ENCODE peak calls at places on chromosomes 12 and 14, in seven cellular contexts. V is astrocyte; E is psoas muscle; T is transverse colon; R is esophagus muscularis mucosa; N is tibial artery; M is CD4-positive, alpha-beta T cell. J is an unnamed sample.
A peak's percentile ranks its signal among the peaks of the same experiment; 100 is the strongest.

GRCh38 chr14:21049263-21049662 is 7.1 kb downstream of the RNASE7 start:
- DNase-seq in M (no peak), V (peak; percentile 73), T (no peak), E (no peak), N (no peak), R (no peak), J (no peak)

GRCh38 chr14:103618999-103619398 is 10.0 kb upstream of the KLC1 start:
- DNase-seq in N (no peak), V (peak; percentile 29), R (no peak), T (no peak), E (no peak), M (no peak), J (no peak)

GRCh38 chr14:85534914-85535313 is 5.0 kb downstream of the FLRT2 start:
- DNase-seq in M (no peak), N (no peak), E (no peak), R (no peak), T (no peak), V (no peak), J (peak; percentile 9)

GRCh38 chr14:93897476-93897845 is 29.7 kb upstream of the FAM181A start:
- DNase-seq in V (no peak), T (no peak), R (no peak), N (no peak), M (no peak), E (no peak), J (no peak)

GRCh38 chr14:101115652-101116051 is 212.1 kb upstream of the RTL1 start:
- DNase-seq in T (no peak), E (no peak), R (peak; percentile 66), M (no peak), V (no peak), N (no peak), J (no peak)

GRCh38 chr12:123121670-123122069 is 29.2 kb downstream of the PITPNM2 start:
- DNase-seq in V (no peak), E (no peak), R (no peak), T (no peak), N (no peak), M (no peak), J (no peak)

GRCh38 chr12:14774074-14774943 is 29.0 kb downstream of the WBP11 start:
- DNase-seq in N (peak; percentile 98), M (peak; percentile 89), V (peak; percentile 91), R (peak; percentile 99), T (peak; percentile 97), E (peak; percentile 97), J (peak; percentile 90)

GRCh38 chr12:109458771-109459208 is 18.3 kb downstream of the KCTD10 start:
- DNase-seq in N (no peak), E (no peak), M (no peak), T (no peak), R (no peak), V (peak; percentile 44), J (no peak)

GRCh38 chr12:123671876-123672275 is 963 bp downstream of the TCTN2 start:
- DNase-seq in M (no peak), T (no peak), R (no peak), V (peak; percentile 68), E (no peak), N (no peak), J (no peak)

GRCh38 chr12:60174476-60174875 is 578.6 kb downstream of the SLC16A7 start:
- DNase-seq in M (no peak), E (no peak), N (no peak), T (no peak), V (peak; percentile 70), R (no peak), J (no peak)

GRCh38 chr12:8108808-8109398 is 14.5 kb upstream of the CLEC4A start:
- DNase-seq in E (peak; percentile 73), V (peak; percentile 44), R (no peak), N (peak; percentile 82), T (peak; percentile 73), M (peak; percentile 71), J (peak; percentile 59)

GRCh38 chr12:52238206-52238840 is 5.3 kb downstream of the KRT7 start:
- DNase-seq in N (no peak), R (no peak), T (no peak), V (no peak), M (no peak), E (no peak), J (no peak)

GRCh38 chr14:24137529-24138395 is 1.8 kb downstream of the PSME1 start:
- DNase-seq in M (no peak), T (no peak), V (no peak), R (no peak), N (no peak), E (no peak), J (no peak)

GRCh38 chr12:120102189-120103043 is 14.1 kb downstream of the RAB35 start:
- DNase-seq in R (no peak), V (no peak), E (peak; percentile 54), T (no peak), M (no peak), N (no peak), J (no peak)

GRCh38 chr12:1629338-1630080 is 478 bp downstream of the WNT5B start:
- DNase-seq in T (peak; percentile 37), M (no peak), E (no peak), V (no peak), N (no peak), R (no peak), J (no peak)

GRCh38 chr14:32397871-32398640 is 69.0 kb downstream of the AKAP6 start:
- DNase-seq in V (peak; percentile 87), E (no peak), T (no peak), M (no peak), R (no peak), N (peak; percentile 21), J (no peak)

GRCh38 chr14:94368956-94369355 is 19.4 kb downstream of the SERPINA1 start:
- DNase-seq in E (no peak), V (no peak), R (no peak), T (no peak), N (peak; percentile 7), M (no peak), J (no peak)

GRCh38 chr14:103654619-103655018 is 25.6 kb downstream of the KLC1 start:
- DNase-seq in E (no peak), N (no peak), T (no peak), R (no peak), M (no peak), V (no peak), J (no peak)

GRCh38 chr14:74671789-74672188 is 41.1 kb downstream of the AREL1 start:
- DNase-seq in N (no peak), E (no peak), V (peak; percentile 81), T (no peak), R (no peak), M (no peak), J (no peak)

GRCh38 chr14:35949933-35950332 is 123.8 kb downstream of the BRMS1L start:
- DNase-seq in E (no peak), V (peak; percentile 4), R (no peak), N (no peak), T (no peak), M (no peak), J (no peak)

GRCh38 chr12:68387338-68387737 is 55.2 kb upstream of the MDM1 start:
- DNase-seq in V (no peak), T (no peak), M (no peak), N (no peak), R (no peak), E (no peak), J (no peak)

GRCh38 chr14:74763803-74764531 is 851 bp downstream of the YLPM1 start:
- DNase-seq in E (no peak), R (no peak), N (peak; percentile 23), V (peak; percentile 18), M (no peak), T (peak; percentile 10), J (no peak)

DNA sequence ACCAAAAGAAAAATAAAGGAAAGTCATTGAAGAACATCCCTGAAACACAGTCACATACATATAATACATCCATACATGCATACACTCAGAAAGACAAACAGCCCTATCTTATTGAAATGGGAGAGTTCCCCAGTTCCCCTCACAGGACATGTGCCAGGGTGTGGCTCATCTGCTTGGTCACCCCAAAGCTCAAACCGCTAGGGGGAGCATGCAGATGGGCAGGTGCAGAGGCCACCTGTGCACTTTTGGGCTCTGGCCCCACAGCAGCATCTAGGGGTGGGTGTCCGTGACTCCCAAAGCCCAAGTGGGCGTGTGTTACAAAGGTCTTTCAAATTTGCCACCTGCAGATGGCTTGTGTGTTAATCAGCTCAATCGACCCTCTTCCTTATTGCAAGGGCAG is 75.2 kb downstream of the CMAS start:
- DNase-seq in E (no peak), N (no peak), R (no peak), V (no peak), T (peak; percentile 14), M (peak; percentile 28), J (no peak)
- H3K27ac ChIP-seq in E (no peak overlapping the region), N (no peak overlapping the region), R (no peak overlapping the region), V (no peak overlapping the region), T (no peak overlapping the region), M (no peak overlapping the region), J (no peak overlapping the region)

GRCh38 chr12:92502417-92503028 is 200.3 kb upstream of the PLEKHG7 start:
- DNase-seq in M (no peak), V (no peak), N (no peak), T (no peak), E (no peak), R (no peak), J (no peak)
- H3K27ac ChIP-seq in M (no peak overlapping the region), V (no peak overlapping the region), N (peak overlapping the region; percentile 86), T (peak overlapping the region; percentile 82), E (peak overlapping the region; percentile 71), R (peak overlapping the region; percentile 76), J (no peak overlapping the region)

DNA sequence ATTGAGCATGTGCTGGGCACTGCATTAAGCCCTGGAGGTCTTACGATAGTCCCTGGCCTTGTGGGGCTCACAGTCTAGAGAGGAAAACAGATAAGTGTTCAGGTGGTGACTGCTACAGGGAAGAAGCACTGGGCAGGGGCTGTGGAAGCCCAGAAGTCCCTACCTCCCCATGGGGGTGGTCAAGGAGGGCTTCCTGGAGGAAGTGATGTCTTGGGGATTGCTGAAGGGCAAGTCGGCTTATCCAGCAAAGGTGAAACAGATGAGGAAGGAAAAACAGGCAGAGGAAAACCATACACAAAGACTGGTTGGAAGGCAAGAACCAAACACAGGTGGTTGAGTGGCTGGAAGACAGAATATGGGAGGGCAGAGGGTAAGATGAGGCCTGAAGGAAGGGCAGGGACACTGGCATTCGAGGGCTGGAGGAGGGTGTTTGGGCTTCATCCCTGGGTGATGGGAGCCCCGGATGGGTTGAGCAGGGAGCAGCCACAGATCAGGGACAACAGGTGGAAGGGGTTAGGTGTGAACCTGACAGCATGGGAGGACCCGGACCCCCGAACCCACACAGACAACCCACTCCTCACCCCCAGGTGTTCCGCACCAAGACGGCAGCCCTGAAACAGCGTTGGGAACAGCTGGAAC is 2.8 kb downstream of the CFAP73 start:
- DNase-seq in N (no peak), M (no peak), E (no peak), V (no peak), R (no peak), T (no peak), J (no peak)
- H3K27ac ChIP-seq in N (no peak overlapping the region), M (no peak overlapping the region), E (no peak overlapping the region), V (no peak overlapping the region), R (no peak overlapping the region), T (no peak overlapping the region), J (no peak overlapping the region)

DNA sequence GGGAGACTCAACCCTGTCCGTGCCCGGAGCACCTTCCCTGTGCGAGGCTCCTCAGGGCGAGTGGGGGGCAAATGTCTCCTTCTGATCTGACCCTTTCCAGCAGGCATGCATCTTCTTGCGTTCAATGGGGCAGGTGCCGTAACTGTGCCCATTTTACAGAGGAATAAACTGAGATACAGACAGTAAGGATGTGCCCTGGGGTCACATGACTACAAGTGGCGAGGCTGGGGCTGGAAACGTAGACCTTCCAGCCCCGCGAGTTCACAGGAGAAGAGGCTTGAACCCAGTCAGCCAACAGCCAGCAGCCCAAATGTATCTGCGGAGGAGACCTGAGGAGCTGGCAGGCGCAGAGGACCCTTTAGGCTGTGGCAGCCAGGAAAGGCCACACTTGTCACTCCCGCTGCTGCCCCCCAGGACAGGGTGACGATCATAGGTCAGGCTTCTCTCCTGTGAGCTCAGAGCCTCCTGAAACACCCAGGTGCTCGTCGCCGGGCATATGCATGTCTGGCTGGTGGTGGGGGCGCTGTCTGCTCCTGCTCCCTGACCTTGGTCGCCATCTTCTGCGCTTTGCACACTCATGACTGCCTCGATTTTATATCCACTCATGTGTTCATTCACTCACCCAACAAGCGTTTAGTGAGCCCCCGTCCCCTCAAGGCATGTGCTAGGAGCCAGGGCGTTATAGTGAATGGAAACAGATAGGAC is 41.7 kb downstream of the CCDC88C start:
- DNase-seq in R (no peak), T (no peak), V (no peak), N (no peak), M (no peak), E (no peak), J (no peak)
- H3K27ac ChIP-seq in R (no peak overlapping the region), T (peak overlapping the region; percentile 45), V (no peak overlapping the region), N (no peak overlapping the region), M (peak overlapping the region; percentile 80), E (no peak overlapping the region), J (peak overlapping the region; percentile 52)